ENCODE peak calls at places on chromosomes 13 and 19, in nine cellular contexts. S is stimulated activated naive CD8-positive, alpha-beta T cell treated with anti-CD3 and anti-CD28 coated beads, Interleukin-15, Interleukin-2, amounts not matched to agents 100 U/mL and 50 U/mL, for 24 hours; U is small intestine; I is T-cell; G is M059J; W is breast epithelium; M is neuronal stem cell; K is H4; R is effector memory CD8-positive, alpha-beta T cell. P is an unnamed sample.

GRCh38 chr19:50718255-50719118 is 1.1 kb downstream of the SHANK1 start:
- DNase-seq in U (no peak), G (no peak), K (no peak), R (no peak), S (peak; percentile 38), W (no peak), M (peak; percentile 48), I (no peak), P (no peak)

GRCh38 chr19:55690769-55691545 is 15.9 kb downstream of the EPN1 start:
- DNase-seq in S (no peak), G (no peak), M (no peak), U (no peak), W (peak; percentile 31), R (no peak), K (no peak), I (no peak), P (no peak)

GRCh38 chr13:23477096-23477495 is 43.6 kb upstream of the SACS start:
- DNase-seq in G (no peak), U (no peak), R (no peak), M (no peak), K (no peak), I (no peak), S (no peak), W (no peak), P (no peak)

GRCh38 chr19:38455031-38455430 is 21.5 kb downstream of the RYR1 start:
- DNase-seq in R (no peak), G (peak; percentile 33), U (no peak), S (no peak), M (no peak), K (no peak), W (no peak), I (no peak), P (peak; percentile 27)

GRCh38 chr13:30561506-30561905 is 56.2 kb upstream of the USPL1 start:
- DNase-seq in W (no peak), G (peak; percentile 32), R (no peak), I (no peak), U (no peak), K (no peak), S (no peak), M (no peak), P (no peak)

GRCh38 chr19:15124572-15125231 is 17.5 kb downstream of the SYDE1 start:
- DNase-seq in I (no peak), M (no peak), K (no peak), G (no peak), R (no peak), W (no peak), S (no peak), U (peak; percentile 80), P (no peak)

GRCh38 chr19:47608908-47609879 is at the start of gene BICRA:
- DNase-seq in I (peak; percentile 76), G (peak; percentile 81), S (peak; percentile 87), K (peak; percentile 69), U (peak; percentile 82), M (peak; percentile 72), W (peak; percentile 82), R (peak; percentile 82), P (peak; percentile 81)

GRCh38 chr19:9009935-9010651 is at the start of gene MUC16:
- DNase-seq in U (no peak), M (no peak), I (no peak), S (no peak), W (no peak), R (no peak), K (no peak), G (no peak), P (no peak)

GRCh38 chr13:105334211-105334610 is 1201.3 kb downstream of the EFNB2 start:
- DNase-seq in M (no peak), U (no peak), R (no peak), G (peak; percentile 67), I (no peak), K (no peak), W (no peak), S (no peak), P (no peak)

GRCh38 chr19:3844596-3844995 is 24.2 kb downstream of the ZFR2 start:
- DNase-seq in U (no peak), S (no peak), W (no peak), K (no peak), M (no peak), R (no peak), G (peak; percentile 69), I (no peak), P (peak; percentile 61)

GRCh38 chr13:106087201-106087600 is 448.3 kb downstream of the EFNB2 start:
- DNase-seq in W (no peak), U (peak; percentile 87), K (no peak), R (no peak), S (no peak), I (no peak), G (no peak), M (no peak), P (no peak)

GRCh38 chr13:94351292-94352000 is 128.0 kb downstream of the DCT start:
- DNase-seq in G (peak; percentile 61), W (no peak), K (peak; percentile 5), R (no peak), I (no peak), M (no peak), S (no peak), U (no peak), P (peak; percentile 41)

GRCh38 chr19:11137542-11138384 is 17.8 kb downstream of the SPC24 start:
- DNase-seq in S (peak; percentile 62), I (peak; percentile 44), R (peak; percentile 24), W (peak; percentile 81), M (peak; percentile 94), K (peak; percentile 88), U (peak; percentile 63), G (peak; percentile 94), P (peak; percentile 96)

GRCh38 chr13:50679321-50679720 is 164.2 kb downstream of the DLEU7 start:
- DNase-seq in G (peak; percentile 68), R (no peak), W (no peak), K (no peak), U (no peak), I (no peak), S (no peak), M (no peak), P (peak; percentile 43)

GRCh38 chr19:30690935-30691505 is 318.8 kb downstream of the ZNF536 start:
- DNase-seq in S (no peak), G (no peak), K (no peak), M (no peak), I (no peak), W (no peak), U (no peak), R (no peak), P (no peak)

GRCh38 chr13:78020861-78021260 is 102.2 kb upstream of the EDNRB start:
- DNase-seq in R (no peak), U (no peak), K (no peak), W (no peak), S (no peak), G (no peak), I (no peak), M (peak; percentile 80), P (no peak)

GRCh38 chr13:66405908-66406802 is 824.0 kb downstream of the PCDH9 start:
- DNase-seq in I (no peak), U (no peak), M (no peak), R (no peak), G (peak; percentile 0), S (no peak), W (no peak), K (peak; percentile 63), P (no peak)

GRCh38 chr13:36718686-36719085 is 44.9 kb downstream of the SERTM1 start:
- DNase-seq in I (no peak), M (no peak), K (no peak), S (no peak), R (no peak), W (no peak), G (no peak), U (peak; percentile 37), P (no peak)

GRCh38 chr13:113023217-113023597 is 54.2 kb downstream of the MCF2L start:
- DNase-seq in R (no peak), I (no peak), W (no peak), G (no peak), M (no peak), S (no peak), K (no peak), U (no peak), P (no peak)

GRCh38 chr13:48188640-48189039 is 44.4 kb upstream of the ITM2B start:
- DNase-seq in W (no peak), U (no peak), G (no peak), R (no peak), K (no peak), I (no peak), M (no peak), S (no peak), P (no peak)

GRCh38 chr19:18433039-18433691 is 4.8 kb downstream of the ISYNA1 start:
- DNase-seq in W (no peak), M (no peak), U (no peak), S (peak; percentile 41), I (no peak), G (no peak), K (no peak), R (no peak), P (no peak)

GRCh38 chr13:109680930-109681329 is 105.5 kb downstream of the IRS2 start:
- DNase-seq in S (no peak), R (no peak), M (no peak), U (no peak), W (no peak), G (no peak), K (no peak), I (no peak), P (no peak)

GRCh38 chr13:35796627-35797026 is 320.1 kb upstream of the MAB21L1 start:
- DNase-seq in W (no peak), I (no peak), U (no peak), S (no peak), R (no peak), K (no peak), G (peak; percentile 15), M (no peak), P (no peak)

GRCh38 chr19:13056052-13056660 is 46.5 kb downstream of the LYL1 start:
- DNase-seq in S (no peak), M (no peak), R (no peak), U (peak; percentile 67), K (peak; percentile 93), I (no peak), W (no peak), G (peak; percentile 96), P (peak; percentile 94)

GRCh38 chr13:99425485-99426341 is 75.6 kb upstream of the TM9SF2 start:
- DNase-seq in S (peak; percentile 79), G (no peak), U (peak; percentile 49), R (peak; percentile 17), I (no peak), W (no peak), M (no peak), K (no peak), P (no peak)

GRCh38 chr13:110775576-110775975 is 62.1 kb downstream of the ING1 start:
- DNase-seq in M (no peak), U (no peak), S (no peak), I (no peak), R (no peak), G (no peak), W (no peak), K (no peak), P (no peak)

GRCh38 chr13:20828540-20829364 is 55.0 kb upstream of the EEF1AKMT1 start:
- DNase-seq in U (peak; percentile 68), M (peak; percentile 43), S (peak; percentile 25), G (peak; percentile 64), R (peak; percentile 52), I (no peak), W (no peak), K (peak; percentile 45), P (peak; percentile 56)

GRCh38 chr13:77595166-77595810 is 59.8 kb downstream of the SCEL start:
- DNase-seq in K (no peak), S (no peak), M (no peak), I (no peak), G (peak; percentile 6), U (no peak), R (no peak), W (no peak), P (peak; percentile 4)

GRCh38 chr19:19628499-19629134 is 597 bp upstream of the LPAR2 start:
- DNase-seq in W (peak; percentile 69), R (peak; percentile 63), S (peak; percentile 55), M (peak; percentile 79), U (peak; percentile 72), K (no peak), I (peak; percentile 47), G (peak; percentile 40), P (peak; percentile 80)

GRCh38 chr19:10979950-10980349 is 19.1 kb downstream of the SMARCA4 start:
- DNase-seq in I (no peak), G (no peak), S (no peak), U (no peak), R (no peak), M (no peak), K (no peak), W (no peak), P (no peak)

GRCh38 chr19:4597975-4598671 is 38.6 kb upstream of the SEMA6B start:
- DNase-seq in W (no peak), R (peak; percentile 24), S (peak; percentile 61), I (no peak), M (peak; percentile 77), U (peak; percentile 11), K (no peak), G (peak; percentile 52), P (peak; percentile 24)

P was measured in RPMI7951.